ENCODE peak calls at places on chromosomes 7 and 10, in eight cellular contexts. D is GM23338, W is H1, A is SK-N-SH, R is K562, F is HepG2, Q is GM12878, K is HCT116. O is an unnamed sample.
A peak's percentile ranks its signal among the peaks of the same experiment; 100 is the strongest.

GRCh38 chr7:132386249-132386681 is 190.0 kb downstream of the PLXNA4 start:
- DNase-seq in R (no peak), F (no peak), K (no peak), W (no peak), A (peak; percentile 72), D (no peak), Q (no peak), O (peak; percentile 97)

GRCh38 chr10:101120884-101121660 is 10.0 kb upstream of the TLX1 start:
- DNase-seq in K (no peak), F (no peak), D (no peak), A (peak; percentile 9), Q (no peak), W (no peak), R (no peak), O (no peak)

GRCh38 chr7:139572704-139573395 is 49.4 kb downstream of the CLEC2L start:
- DNase-seq in W (no peak), Q (no peak), R (no peak), D (no peak), F (no peak), A (no peak), K (no peak), O (no peak)

GRCh38 chr7:155810607-155811559 is 1.4 kb downstream of the SHH start:
- DNase-seq in K (no peak), A (no peak), Q (no peak), D (peak; percentile 53), W (no peak), F (no peak), R (no peak), O (no peak)

GRCh38 chr10:12165992-12166775 is 29.5 kb downstream of the NUDT5 start:
- DNase-seq in W (no peak), D (no peak), R (no peak), F (no peak), K (no peak), A (peak; percentile 71), Q (no peak), O (no peak)

GRCh38 chr7:34299066-34299465 is 359.0 kb upstream of the NPSR1 start:
- DNase-seq in R (no peak), F (no peak), Q (no peak), A (no peak), K (no peak), W (no peak), D (no peak), O (no peak)

GRCh38 chr7:151808296-151809155 is 68.4 kb downstream of the PRKAG2 start:
- DNase-seq in Q (no peak), K (peak; percentile 44), D (no peak), W (no peak), F (peak; percentile 66), R (no peak), A (peak; percentile 59), O (no peak)

GRCh38 chr7:25098096-25099046 is 26.7 kb downstream of the CYCS start:
- DNase-seq in K (peak; percentile 70), F (peak; percentile 58), W (peak; percentile 15), R (peak; percentile 69), D (peak; percentile 83), A (peak; percentile 80), Q (no peak), O (peak; percentile 73)

GRCh38 chr10:103153302-103153759 is 39.7 kb downstream of the NT5C2 start:
- DNase-seq in F (peak; percentile 51), D (peak; percentile 23), W (no peak), K (no peak), R (no peak), A (no peak), Q (no peak), O (peak; percentile 59)

GRCh38 chr7:142556745-142557144 is 192.5 kb upstream of the PRSS1 start:
- DNase-seq in F (peak; percentile 5), A (peak; percentile 25), R (peak; percentile 36), K (peak; percentile 71), Q (no peak), D (peak; percentile 59), W (peak; percentile 54), O (peak; percentile 91)

GRCh38 chr7:110964770-110965169 is 126.2 kb upstream of the LRRN3 start:
- DNase-seq in R (no peak), A (no peak), W (no peak), Q (no peak), F (no peak), D (no peak), K (no peak), O (no peak)
- H2AFZ ChIP-seq in R (no peak overlapping the region), A (no peak overlapping the region), W (no peak overlapping the region), Q (no peak overlapping the region), F (no peak overlapping the region), D (no peak overlapping the region), K (no peak overlapping the region), O (no peak overlapping the region)

GRCh38 chr7:135463905-135464304 is 46.0 kb downstream of the CNOT4 start:
- DNase-seq in F (no peak), A (no peak), Q (no peak), D (no peak), R (no peak), W (no peak), K (no peak), O (no peak)
- H3K4me2 ChIP-seq in F (no peak overlapping the region), A (no peak overlapping the region), Q (no peak overlapping the region), D (no peak overlapping the region), R (no peak overlapping the region), W (no peak overlapping the region), K (no peak overlapping the region), O (no peak overlapping the region)

DNA sequence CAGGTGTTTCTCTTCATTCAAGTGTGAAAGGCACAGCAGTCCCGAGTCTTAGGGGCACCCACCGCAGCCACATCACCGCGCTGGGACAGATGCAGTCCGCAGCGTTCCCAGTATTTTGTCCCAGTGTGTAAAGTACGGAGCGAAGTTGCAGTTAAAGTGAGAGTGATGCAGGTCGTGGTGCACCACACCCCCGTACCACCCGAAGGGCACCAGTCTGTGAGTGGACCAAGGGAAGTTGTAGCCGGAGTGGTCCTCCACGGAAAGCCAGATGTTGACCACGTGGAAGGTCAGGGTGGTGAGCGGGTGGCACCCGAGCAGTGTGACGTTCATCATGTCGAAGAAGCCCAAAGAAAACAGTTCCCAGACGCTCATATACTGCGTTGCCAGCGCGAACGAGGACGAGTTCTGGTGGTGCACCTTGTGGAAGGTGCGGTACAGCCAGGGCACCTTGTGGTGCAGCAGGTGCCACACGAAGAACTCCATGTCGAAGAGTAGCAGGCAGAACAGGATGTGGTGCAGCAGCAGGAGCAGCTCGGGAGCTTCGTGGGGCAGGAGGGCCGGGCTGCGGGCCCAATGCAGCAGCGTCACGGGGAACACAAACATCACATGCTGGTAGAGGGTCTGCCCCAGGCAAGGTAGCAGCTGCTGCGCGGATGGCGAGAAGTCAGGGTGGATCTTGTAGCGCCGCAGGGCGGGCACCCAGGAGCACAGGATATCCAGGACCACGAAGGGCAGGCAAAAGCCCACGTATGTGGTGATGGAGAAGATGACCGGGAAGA is 526 bp downstream of the CH25H start:
- DNase-seq in Q (no peak), A (peak; percentile 57), K (no peak), W (no peak), R (no peak), F (no peak), D (peak; percentile 54), O (no peak)
- TF ChIP-seq POLR2AphosphoS5 in Q (no peak), A (no peak), K (no peak), W (no peak), R (no peak), F (no peak), D (no peak), O (no peak)

DNA sequence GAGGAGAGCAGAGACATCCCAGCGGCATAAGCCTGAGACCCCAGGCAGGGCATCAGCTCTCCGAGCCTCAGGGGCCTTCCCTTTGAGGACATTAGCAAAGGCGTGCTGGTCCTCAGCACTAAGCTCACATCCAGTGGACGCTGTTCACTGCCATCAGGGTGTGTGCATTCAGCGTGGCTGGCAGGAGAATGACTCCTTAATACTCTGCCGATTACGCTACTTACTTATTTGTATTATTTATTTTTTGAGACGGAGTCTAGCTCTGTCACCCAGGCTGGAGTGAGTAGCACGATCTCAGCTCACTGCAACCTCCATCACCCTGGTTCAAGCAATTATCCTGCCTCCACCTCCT is 290.2 kb downstream of the KLF6 start:
- DNase-seq in A (no peak), D (no peak), R (no peak), K (no peak), Q (no peak), W (no peak), F (no peak), O (no peak)
- H2AFZ ChIP-seq in A (no peak overlapping the region), D (peak overlapping the region; percentile 45), R (no peak overlapping the region), K (no peak overlapping the region), Q (no peak overlapping the region), W (no peak overlapping the region), F (no peak overlapping the region), O (no peak overlapping the region)

DNA sequence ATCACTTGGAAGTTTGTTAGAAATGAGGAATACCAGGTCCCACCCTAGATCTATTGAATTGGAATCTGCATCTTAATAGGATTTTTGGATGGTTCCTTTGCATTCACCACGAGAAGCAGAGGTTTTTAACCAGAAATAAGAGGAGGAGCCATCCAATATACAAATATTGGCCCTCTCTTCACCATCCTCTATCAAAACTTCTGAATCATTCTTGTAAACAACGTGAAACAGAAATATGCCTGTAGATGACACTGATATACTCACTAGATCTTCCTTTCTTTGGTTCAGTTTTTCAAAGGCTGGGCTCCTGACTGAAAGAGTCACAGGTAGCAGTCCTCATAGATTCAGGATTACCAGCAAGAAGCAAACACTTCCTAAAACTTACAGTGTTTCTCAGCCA is 39.5 kb downstream of the ZNF365 start:
- DNase-seq in D (no peak), R (no peak), F (no peak), Q (no peak), W (no peak), A (no peak), K (no peak), O (no peak)
- H3K4me2 ChIP-seq in D (no peak overlapping the region), R (no peak overlapping the region), F (no peak overlapping the region), Q (no peak overlapping the region), W (no peak overlapping the region), A (no peak overlapping the region), K (no peak overlapping the region), O (no peak overlapping the region)

O was measured in endothelial cell of umbilical vein.